ENCODE peak calls at places on chromosomes 12 and 14, in seven cellular contexts. Y, T, X, R, V, A and H are unnamed samples.

GRCh38 chr12:49198431-49199155 is 9.7 kb upstream of the TUBA1A start:
- DNase-seq in X (no peak), V (peak; percentile 21), Y (no peak), A (no peak), T (peak; percentile 53), R (no peak), H (no peak)

GRCh38 chr12:6769003-6769389 is 2.8 kb downstream of the PTMS start:
- DNase-seq in Y (peak; percentile 72), X (no peak), R (no peak), V (peak; percentile 47), A (no peak), T (peak; percentile 78), H (peak; percentile 47)

GRCh38 chr12:52151859-52152783 is 39.7 kb downstream of the KRT80 start:
- DNase-seq in R (no peak), Y (peak; percentile 80), X (no peak), T (peak; percentile 83), A (peak; percentile 70), V (peak; percentile 84), H (peak; percentile 68)

GRCh38 chr14:92430686-92431085 is 82.9 kb upstream of the RIN3 start:
- DNase-seq in A (no peak), Y (no peak), X (no peak), T (no peak), V (no peak), R (no peak), H (no peak)

GRCh38 chr12:62647586-62647985 is 181.0 kb downstream of the MON2 start:
- DNase-seq in V (no peak), Y (no peak), R (no peak), T (no peak), A (no peak), X (no peak), H (no peak)

GRCh38 chr12:33438890-33439586 is 581 bp downstream of the SYT10 start:
- DNase-seq in R (no peak), A (no peak), V (no peak), Y (peak; percentile 23), X (no peak), T (no peak), H (peak; percentile 55)

GRCh38 chr12:76820888-76821482 is 57.1 kb downstream of the ZDHHC17 start:
- DNase-seq in A (no peak), V (peak; percentile 7), Y (peak; percentile 39), T (no peak), R (no peak), X (no peak), H (no peak)

GRCh38 chr12:15143467-15143866 is 77.8 kb downstream of the RERG start:
- DNase-seq in A (no peak), T (no peak), X (no peak), V (no peak), R (no peak), Y (no peak), H (no peak)

GRCh38 chr14:59262717-59263469 is 74.4 kb downstream of the DAAM1 start:
- DNase-seq in R (no peak), V (no peak), A (no peak), T (no peak), X (no peak), Y (peak; percentile 12), H (no peak)

GRCh38 chr14:92925446-92925845 is 2.5 kb downstream of the CHGA start:
- DNase-seq in X (no peak), R (no peak), V (no peak), T (no peak), Y (no peak), A (no peak), H (no peak)

GRCh38 chr12:117025481-117026151 is 73.6 kb downstream of the TESC start:
- DNase-seq in T (no peak), Y (peak; percentile 80), V (peak; percentile 61), R (no peak), A (peak; percentile 44), X (no peak), H (peak; percentile 50)

GRCh38 chr14:73231874-73232851 is 5.1 kb upstream of the PAPLN start:
- DNase-seq in R (no peak), V (no peak), T (no peak), A (no peak), Y (peak; percentile 55), X (no peak), H (no peak)

GRCh38 chr12:56529656-56530055 is 8.0 kb downstream of the RBMS2 start:
- DNase-seq in X (no peak), Y (no peak), T (no peak), V (no peak), R (no peak), A (no peak), H (no peak)

GRCh38 chr14:93857081-93857480 is 68.8 kb upstream of the PRIMA1 start:
- DNase-seq in Y (no peak), T (no peak), X (no peak), A (no peak), V (no peak), R (no peak), H (no peak)

GRCh38 chr12:47818701-47819543 is 781 bp downstream of the HDAC7 start:
- DNase-seq in X (no peak), T (peak; percentile 86), A (peak; percentile 56), Y (peak; percentile 70), V (peak; percentile 66), R (no peak), H (peak; percentile 53)

GRCh38 chr12:68808388-68809189 is 612 bp downstream of the MDM2 start:
- DNase-seq in V (peak; percentile 68), R (peak; percentile 84), T (peak; percentile 89), A (peak; percentile 63), Y (peak; percentile 68), X (peak; percentile 50), H (peak; percentile 63)

GRCh38 chr14:94936411-94936892 is 166.5 kb upstream of the GSC start:
- DNase-seq in X (peak; percentile 5), Y (no peak), T (peak; percentile 86), R (no peak), V (no peak), A (no peak), H (no peak)

GRCh38 chr12:10968765-10969456 is 17.8 kb downstream of the TAS2R50 start:
- DNase-seq in Y (no peak), V (no peak), A (no peak), T (peak; percentile 74), X (peak; percentile 25), R (no peak), H (no peak)

GRCh38 chr12:124261885-124262284 is 33.0 kb upstream of the RFLNA start:
- DNase-seq in V (no peak), T (no peak), A (no peak), Y (no peak), R (no peak), X (no peak), H (no peak)

GRCh38 chr14:64522591-64523355 is 17.8 kb upstream of the HSPA2 start:
- DNase-seq in Y (no peak), X (no peak), V (no peak), A (no peak), T (no peak), R (no peak), H (no peak)

GRCh38 chr14:73261520-73262426 is 24.5 kb downstream of the PAPLN start:
- DNase-seq in X (no peak), R (no peak), T (no peak), A (no peak), Y (no peak), V (no peak), H (no peak)

GRCh38 chr12:23126794-23127193 is 501.8 kb downstream of the ETNK1 start:
- DNase-seq in X (no peak), A (no peak), Y (no peak), R (no peak), V (no peak), T (no peak), H (no peak)

GRCh38 chr12:56078931-56079728 is 835 bp upstream of the ERBB3 start:
- DNase-seq in R (peak; percentile 88), Y (peak; percentile 95), T (peak; percentile 94), V (peak; percentile 91), X (peak; percentile 59), A (peak; percentile 52), H (peak; percentile 91)

GRCh38 chr12:81114241-81114640 is 36.4 kb downstream of the ACSS3 start:
- DNase-seq in A (no peak), R (no peak), V (no peak), T (no peak), Y (no peak), X (no peak), H (no peak)

GRCh38 chr12:27705263-27705662 is 5.4 kb upstream of the MRPS35 start:
- DNase-seq in T (no peak), X (no peak), V (no peak), Y (peak; percentile 21), R (no peak), A (no peak), H (no peak)
- TF ChIP-seq CTCF in T (no peak), X (no peak), V (no peak), Y (no peak), R (no peak), A (no peak), H (peak; percentile 56)

DNA sequence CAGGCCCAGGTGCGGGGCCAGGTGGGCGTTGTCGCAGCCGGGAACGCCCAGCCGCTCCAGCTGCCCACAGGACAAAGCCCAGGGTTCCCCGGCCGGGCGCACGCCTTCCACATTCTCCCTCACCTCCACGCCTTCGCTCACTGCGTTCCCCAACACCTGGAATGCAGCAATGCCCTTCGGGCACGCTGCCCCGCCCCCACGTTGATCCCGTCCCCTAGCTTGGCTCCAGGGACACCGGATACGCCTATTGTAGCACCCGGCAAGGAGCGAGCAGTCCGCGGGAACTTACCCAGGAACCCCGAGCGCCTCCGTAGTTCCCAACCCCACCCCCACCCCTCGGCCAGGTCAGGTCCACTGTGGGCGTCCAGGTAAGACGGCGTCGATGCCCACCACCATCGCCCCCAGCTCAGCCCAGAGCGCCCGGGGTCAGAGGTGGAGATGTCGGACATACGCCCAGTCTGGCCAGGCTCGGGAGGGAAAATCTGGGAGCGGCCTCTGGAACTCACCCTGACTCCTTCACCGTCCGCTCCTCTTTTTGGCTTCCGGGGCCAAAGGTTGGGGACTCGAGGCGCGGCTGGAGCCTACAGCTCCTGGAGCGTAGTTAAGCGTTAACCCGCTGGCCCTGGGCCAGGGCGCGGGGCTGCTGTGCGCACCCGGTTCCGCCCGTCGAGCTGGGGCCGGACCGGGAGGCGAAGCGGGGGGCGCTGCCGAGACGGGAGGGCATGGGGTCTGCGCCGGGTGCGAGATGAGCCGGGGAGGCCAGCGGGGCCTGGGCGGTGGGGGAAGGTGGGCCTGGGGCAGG is 600 bp upstream of the CEP170B start:
- DNase-seq in A (no peak), R (peak; percentile 75), X (no peak), T (peak; percentile 71), V (peak; percentile 92), Y (peak; percentile 18), H (peak; percentile 56)
- TF ChIP-seq CTCF in A (no peak), R (no peak), X (no peak), T (no peak), V (no peak), Y (no peak), H (no peak)

DNA sequence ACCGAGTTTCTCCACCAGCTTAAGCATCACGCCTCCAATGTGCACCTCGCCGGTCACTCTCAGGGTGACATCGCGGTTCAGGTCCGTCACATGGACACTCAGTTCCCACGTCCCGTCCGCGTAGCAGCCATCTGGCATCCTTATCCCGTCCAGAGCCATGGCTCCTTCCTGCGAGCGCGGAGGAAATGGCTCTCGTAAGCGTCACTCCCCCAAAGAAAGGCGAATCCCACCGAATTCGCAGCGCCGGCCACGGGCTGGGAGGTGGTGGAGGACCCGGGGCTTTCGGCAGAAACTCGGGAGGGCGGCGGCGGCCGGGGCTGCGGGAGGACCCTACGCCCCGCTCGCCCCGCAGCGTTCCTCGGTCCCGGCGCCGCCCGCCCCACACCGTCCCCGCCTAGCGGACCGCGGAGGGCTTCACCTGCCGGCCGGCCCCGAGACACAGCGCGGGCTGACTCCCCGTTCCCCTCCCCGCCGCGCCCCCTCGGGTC is 396 bp downstream of the FERMT2 start:
- DNase-seq in R (peak; percentile 78), V (peak; percentile 41), T (peak; percentile 80), Y (peak; percentile 58), A (peak; percentile 13), X (peak; percentile 26), H (peak; percentile 22)
- TF ChIP-seq CTCF in R (peak; percentile 53), V (no peak), T (no peak), Y (no peak), A (no peak), X (no peak), H (peak; percentile 39)

GRCh38 chr12:71754461-71755145 is at the start of gene RAB21:
- DNase-seq in V (peak; percentile 96), A (peak; percentile 99), Y (peak; percentile 98), X (peak; percentile 95), R (peak; percentile 97), T (peak; percentile 99), H (peak; percentile 95)
- TF ChIP-seq CTCF in V (peak; percentile 35), A (peak; percentile 21), Y (no peak), X (peak; percentile 51), R (peak; percentile 62), T (peak; percentile 51), H (peak; percentile 36)